ENCODE peak calls at places on chromosomes 1 and 21, in nine cellular contexts. J is dorsolateral prefrontal cortex; U is CD8-positive, alpha-beta memory T cell; M is WTC11; N is SW 1271; Y is HFFc6; B is suprapubic skin; S is RKO; V is NCI-H774. K is an unnamed sample.

GRCh38 chr1:12542596-12543592 is 75.1 kb downstream of the DHRS3 start:
- DNase-seq in J (no peak), U (no peak), M (no peak), N (no peak), Y (no peak), B (no peak), S (no peak), V (no peak), K (no peak)

GRCh38 chr1:157932082-157932481 is 61.4 kb upstream of the KIRREL1 start:
- DNase-seq in J (no peak), U (no peak), M (no peak), N (no peak), Y (no peak), B (no peak), S (peak), V (no peak), K (no peak)

GRCh38 chr1:209823143-209824041 is 4.4 kb upstream of the UTP25 start:
- DNase-seq in J (no peak), U (peak), M (no peak), N (peak), Y (peak), B (no peak), S (peak), V (peak), K (peak)

GRCh38 chr1:222546548-222547259 is 1.2 kb downstream of the HHIPL2 start:
- DNase-seq in J (no peak), U (no peak), M (no peak), N (no peak), Y (peak), B (no peak), S (peak), V (no peak), K (no peak)

GRCh38 chr21:38984568-38984967 is 178.8 kb downstream of the ETS2 start:
- DNase-seq in J (no peak), U (no peak), M (no peak), N (no peak), Y (no peak), B (no peak), S (no peak), V (no peak), K (no peak)

GRCh38 chr1:236149003-236149595 is 6.8 kb downstream of the GPR137B start:
- DNase-seq in J (no peak), U (no peak), M (no peak), N (no peak), Y (no peak), B (no peak), S (no peak), V (no peak), K (no peak)

GRCh38 chr1:60972841-60973364 is 109.5 kb upstream of the NFIA start:
- DNase-seq in J (no peak), U (no peak), M (no peak), N (no peak), Y (peak), B (no peak), S (peak), V (no peak), K (no peak)

GRCh38 chr1:23593556-23594148 is 34.4 kb upstream of the ID3 start:
- DNase-seq in J (no peak), U (no peak), M (no peak), N (no peak), Y (no peak), B (no peak), S (no peak), V (no peak), K (no peak)

GRCh38 chr1:229098903-229099578 is 171.9 kb upstream of the RAB4A start:
- DNase-seq in J (no peak), U (no peak), M (no peak), N (no peak), Y (no peak), B (no peak), S (no peak), V (no peak), K (no peak)